ENCODE peak calls at places on chromosomes 11 and 22, in nine cellular contexts. One of them, this sample, is unnamed.
A peak's percentile ranks its signal among the peaks of the same experiment; 100 is the strongest.

GRCh38 chr22:38826386-38826785 is 17.4 kb downstream of the NPTXR start:
- DNase-seq in testis: no peak
- DNase-seq in GM10248: no peak
- DNase-seq in psoas muscle: no peak
- DNase-seq in astrocyte of the spinal cord: no peak
- DNase-seq in dorsolateral prefrontal cortex: no peak
- DNase-seq in CD4-positive, alpha-beta T cell: no peak
- DNase-seq in CD14-positive monocyte: no peak
- DNase-seq in HFFc6: no peak
- DNase-seq in this sample: no peak

GRCh38 chr22:50298937-50299656 is 8.3 kb downstream of the PLXNB2 start:
- DNase-seq in testis: no peak
- DNase-seq in astrocyte of the spinal cord: no peak
- DNase-seq in CD4-positive, alpha-beta T cell: no peak
- DNase-seq in dorsolateral prefrontal cortex: no peak
- DNase-seq in CD14-positive monocyte: no peak
- DNase-seq in GM10248: no peak
- DNase-seq in psoas muscle: no peak
- DNase-seq in HFFc6: no peak
- DNase-seq in this sample: no peak

GRCh38 chr11:28702450-28702790 is 594.2 kb downstream of the METTL15 start:
- DNase-seq in psoas muscle: no peak
- DNase-seq in testis: no peak
- DNase-seq in CD14-positive monocyte: no peak
- DNase-seq in GM10248: no peak
- DNase-seq in HFFc6: no peak
- DNase-seq in astrocyte of the spinal cord: no peak
- DNase-seq in dorsolateral prefrontal cortex: no peak
- DNase-seq in CD4-positive, alpha-beta T cell: no peak
- DNase-seq in this sample: no peak

GRCh38 chr11:128881221-128881620 is 9.9 kb upstream of the KCNJ5 start:
- DNase-seq in astrocyte of the spinal cord: no peak
- DNase-seq in testis: no peak
- DNase-seq in GM10248: no peak
- DNase-seq in CD14-positive monocyte: no peak
- DNase-seq in CD4-positive, alpha-beta T cell: no peak
- DNase-seq in psoas muscle: no peak
- DNase-seq in HFFc6: no peak
- DNase-seq in dorsolateral prefrontal cortex: no peak
- DNase-seq in this sample: no peak

GRCh38 chr11:110376711-110377324 is 52.9 kb upstream of the FDX1 start:
- DNase-seq in GM10248: peak; percentile 38
- DNase-seq in testis: peak; percentile 87
- DNase-seq in CD4-positive, alpha-beta T cell: no peak
- DNase-seq in astrocyte of the spinal cord: peak; percentile 90
- DNase-seq in HFFc6: peak; percentile 73
- DNase-seq in psoas muscle: peak; percentile 60
- DNase-seq in CD14-positive monocyte: peak; percentile 68
- DNase-seq in dorsolateral prefrontal cortex: peak; percentile 44
- DNase-seq in this sample: no peak

GRCh38 chr22:33565580-33565995 is 354.7 kb downstream of the LARGE1 start:
- DNase-seq in HFFc6: no peak
- DNase-seq in astrocyte of the spinal cord: no peak
- DNase-seq in GM10248: no peak
- DNase-seq in CD4-positive, alpha-beta T cell: no peak
- DNase-seq in CD14-positive monocyte: no peak
- DNase-seq in testis: no peak
- DNase-seq in dorsolateral prefrontal cortex: no peak
- DNase-seq in psoas muscle: no peak
- DNase-seq in this sample: no peak

GRCh38 chr11:8180469-8180868 is 11.6 kb upstream of the RIC3 start:
- DNase-seq in astrocyte of the spinal cord: no peak
- DNase-seq in dorsolateral prefrontal cortex: no peak
- DNase-seq in testis: no peak
- DNase-seq in GM10248: no peak
- DNase-seq in CD14-positive monocyte: no peak
- DNase-seq in CD4-positive, alpha-beta T cell: no peak
- DNase-seq in psoas muscle: no peak
- DNase-seq in HFFc6: no peak
- DNase-seq in this sample: no peak

GRCh38 chr11:115153135-115153534 is 351.1 kb downstream of the CADM1 start:
- DNase-seq in GM10248: no peak
- DNase-seq in CD14-positive monocyte: no peak
- DNase-seq in psoas muscle: no peak
- DNase-seq in CD4-positive, alpha-beta T cell: no peak
- DNase-seq in dorsolateral prefrontal cortex: no peak
- DNase-seq in testis: no peak
- DNase-seq in astrocyte of the spinal cord: peak; percentile 20
- DNase-seq in HFFc6: no peak
- DNase-seq in this sample: no peak

GRCh38 chr22:36522662-36523061 is 6.3 kb downstream of the EIF3D start:
- DNase-seq in CD4-positive, alpha-beta T cell: no peak
- DNase-seq in astrocyte of the spinal cord: no peak
- DNase-seq in psoas muscle: no peak
- DNase-seq in testis: no peak
- DNase-seq in CD14-positive monocyte: no peak
- DNase-seq in HFFc6: no peak
- DNase-seq in GM10248: no peak
- DNase-seq in dorsolateral prefrontal cortex: no peak
- DNase-seq in this sample: no peak

GRCh38 chr11:69295995-69296889 is 2.3 kb downstream of the MYEOV start:
- DNase-seq in CD14-positive monocyte: peak; percentile 89
- DNase-seq in dorsolateral prefrontal cortex: no peak
- DNase-seq in GM10248: no peak
- DNase-seq in HFFc6: peak; percentile 35
- DNase-seq in astrocyte of the spinal cord: peak; percentile 29
- DNase-seq in testis: no peak
- DNase-seq in psoas muscle: peak; percentile 75
- DNase-seq in CD4-positive, alpha-beta T cell: no peak
- DNase-seq in this sample: no peak

GRCh38 chr11:122089111-122089510 is 26.9 kb downstream of the BLID start:
- DNase-seq in CD4-positive, alpha-beta T cell: no peak
- DNase-seq in testis: no peak
- DNase-seq in astrocyte of the spinal cord: peak; percentile 34
- DNase-seq in HFFc6: no peak
- DNase-seq in CD14-positive monocyte: no peak
- DNase-seq in dorsolateral prefrontal cortex: no peak
- DNase-seq in psoas muscle: no peak
- DNase-seq in GM10248: no peak
- DNase-seq in this sample: no peak

GRCh38 chr22:36175892-36176291 is 15.3 kb upstream of the APOL3 start:
- DNase-seq in HFFc6: no peak
- DNase-seq in GM10248: no peak
- DNase-seq in CD14-positive monocyte: no peak
- DNase-seq in psoas muscle: no peak
- DNase-seq in astrocyte of the spinal cord: no peak
- DNase-seq in CD4-positive, alpha-beta T cell: no peak
- DNase-seq in dorsolateral prefrontal cortex: no peak
- DNase-seq in testis: no peak
- DNase-seq in this sample: no peak

GRCh38 chr22:37996515-37997246 is 12.3 kb upstream of the SOX10 start:
- DNase-seq in dorsolateral prefrontal cortex: no peak
- DNase-seq in psoas muscle: no peak
- DNase-seq in CD4-positive, alpha-beta T cell: no peak
- DNase-seq in testis: no peak
- DNase-seq in HFFc6: no peak
- DNase-seq in GM10248: no peak
- DNase-seq in CD14-positive monocyte: no peak
- DNase-seq in astrocyte of the spinal cord: no peak
- DNase-seq in this sample: no peak

GRCh38 chr22:40673017-40673416 is 6.3 kb upstream of the MCHR1 start:
- DNase-seq in GM10248: no peak
- DNase-seq in CD14-positive monocyte: no peak
- DNase-seq in astrocyte of the spinal cord: no peak
- DNase-seq in testis: no peak
- DNase-seq in HFFc6: no peak
- DNase-seq in psoas muscle: no peak
- DNase-seq in CD4-positive, alpha-beta T cell: no peak
- DNase-seq in dorsolateral prefrontal cortex: no peak
- DNase-seq in this sample: no peak

GRCh38 chr11:79413258-79413657 is 27.6 kb downstream of the TENM4 start:
- DNase-seq in testis: peak; percentile 92
- DNase-seq in HFFc6: peak; percentile 88
- DNase-seq in GM10248: no peak
- DNase-seq in CD4-positive, alpha-beta T cell: no peak
- DNase-seq in psoas muscle: peak; percentile 90
- DNase-seq in dorsolateral prefrontal cortex: peak; percentile 42
- DNase-seq in CD14-positive monocyte: no peak
- DNase-seq in astrocyte of the spinal cord: peak; percentile 92
- DNase-seq in this sample: peak; percentile 87

GRCh38 chr11:64616817-64617216 is 25.8 kb downstream of the SLC22A12 start:
- DNase-seq in CD14-positive monocyte: no peak
- DNase-seq in dorsolateral prefrontal cortex: no peak
- DNase-seq in psoas muscle: no peak
- DNase-seq in HFFc6: no peak
- DNase-seq in CD4-positive, alpha-beta T cell: no peak
- DNase-seq in astrocyte of the spinal cord: no peak
- DNase-seq in GM10248: no peak
- DNase-seq in testis: no peak
- DNase-seq in this sample: no peak

GRCh38 chr11:133898031-133898769 is 52.9 kb upstream of the SPATA19 start:
- DNase-seq in CD4-positive, alpha-beta T cell: no peak
- DNase-seq in testis: peak; percentile 12
- DNase-seq in HFFc6: no peak
- DNase-seq in GM10248: no peak
- DNase-seq in dorsolateral prefrontal cortex: no peak
- DNase-seq in astrocyte of the spinal cord: no peak
- DNase-seq in CD14-positive monocyte: no peak
- DNase-seq in psoas muscle: no peak
- DNase-seq in this sample: peak; percentile 72

GRCh38 chr11:46520971-46521745 is 72.7 kb downstream of the AMBRA1 start:
- DNase-seq in CD14-positive monocyte: no peak
- DNase-seq in testis: no peak
- DNase-seq in dorsolateral prefrontal cortex: no peak
- DNase-seq in psoas muscle: no peak
- DNase-seq in GM10248: no peak
- DNase-seq in CD4-positive, alpha-beta T cell: no peak
- DNase-seq in astrocyte of the spinal cord: peak; percentile 80
- DNase-seq in HFFc6: peak; percentile 78
- DNase-seq in this sample: no peak

GRCh38 chr22:37731804-37732471 is 35.1 kb downstream of the TRIOBP start:
- DNase-seq in HFFc6: no peak
- DNase-seq in dorsolateral prefrontal cortex: no peak
- DNase-seq in CD14-positive monocyte: no peak
- DNase-seq in CD4-positive, alpha-beta T cell: no peak
- DNase-seq in GM10248: peak; percentile 54
- DNase-seq in astrocyte of the spinal cord: no peak
- DNase-seq in psoas muscle: no peak
- DNase-seq in testis: no peak
- DNase-seq in this sample: no peak

GRCh38 chr11:106668147-106668546 is 350.1 kb downstream of the GUCY1A2 start:
- DNase-seq in CD4-positive, alpha-beta T cell: no peak
- DNase-seq in HFFc6: peak; percentile 28
- DNase-seq in psoas muscle: no peak
- DNase-seq in testis: no peak
- DNase-seq in CD14-positive monocyte: no peak
- DNase-seq in dorsolateral prefrontal cortex: no peak
- DNase-seq in GM10248: no peak
- DNase-seq in astrocyte of the spinal cord: peak; percentile 75
- DNase-seq in this sample: no peak

GRCh38 chr11:47494996-47495855 is 46.3 kb upstream of the RAPSN start:
- DNase-seq in GM10248: no peak
- DNase-seq in CD14-positive monocyte: no peak
- DNase-seq in HFFc6: no peak
- DNase-seq in astrocyte of the spinal cord: no peak
- DNase-seq in CD4-positive, alpha-beta T cell: no peak
- DNase-seq in psoas muscle: no peak
- DNase-seq in dorsolateral prefrontal cortex: no peak
- DNase-seq in testis: no peak
- DNase-seq in this sample: no peak

GRCh38 chr11:14971865-14972580 is at the start of gene CALCA:
- DNase-seq in CD14-positive monocyte: no peak
- DNase-seq in CD4-positive, alpha-beta T cell: no peak
- DNase-seq in psoas muscle: no peak
- DNase-seq in GM10248: no peak
- DNase-seq in dorsolateral prefrontal cortex: no peak
- DNase-seq in testis: no peak
- DNase-seq in HFFc6: no peak
- DNase-seq in astrocyte of the spinal cord: no peak
- DNase-seq in this sample: no peak

GRCh38 chr11:62732830-62733229 is 4.5 kb downstream of the TTC9C start:
- DNase-seq in CD4-positive, alpha-beta T cell: no peak
- DNase-seq in CD14-positive monocyte: no peak
- DNase-seq in testis: no peak
- DNase-seq in HFFc6: no peak
- DNase-seq in astrocyte of the spinal cord: peak; percentile 29
- DNase-seq in dorsolateral prefrontal cortex: no peak
- DNase-seq in psoas muscle: no peak
- DNase-seq in GM10248: no peak
- DNase-seq in this sample: no peak
- TF ChIP-seq CTCF in CD4-positive, alpha-beta T cell: peak; percentile 31
- TF ChIP-seq CTCF in CD14-positive monocyte: peak; percentile 14
- TF ChIP-seq CTCF in testis: no peak
- TF ChIP-seq CTCF in HFFc6: peak; percentile 60
- TF ChIP-seq CTCF in astrocyte of the spinal cord: no peak
- TF ChIP-seq CTCF in dorsolateral prefrontal cortex: peak; percentile 60
- TF ChIP-seq CTCF in psoas muscle: no peak
- TF ChIP-seq CTCF in GM10248: no peak
- TF ChIP-seq CTCF in this sample: peak; percentile 32

GRCh38 chr11:12185914-12186313 is 75.5 kb downstream of the MICAL2 start:
- DNase-seq in CD14-positive monocyte: no peak
- DNase-seq in CD4-positive, alpha-beta T cell: no peak
- DNase-seq in dorsolateral prefrontal cortex: no peak
- DNase-seq in testis: no peak
- DNase-seq in astrocyte of the spinal cord: peak; percentile 70
- DNase-seq in psoas muscle: no peak
- DNase-seq in HFFc6: no peak
- DNase-seq in GM10248: no peak
- DNase-seq in this sample: no peak
- TF ChIP-seq CTCF in CD14-positive monocyte: no peak
- TF ChIP-seq CTCF in CD4-positive, alpha-beta T cell: no peak
- TF ChIP-seq CTCF in dorsolateral prefrontal cortex: no peak
- TF ChIP-seq CTCF in testis: no peak
- TF ChIP-seq CTCF in astrocyte of the spinal cord: no peak
- TF ChIP-seq CTCF in psoas muscle: no peak
- TF ChIP-seq CTCF in HFFc6: no peak
- TF ChIP-seq CTCF in GM10248: no peak
- TF ChIP-seq CTCF in this sample: peak; percentile 44

DNA sequence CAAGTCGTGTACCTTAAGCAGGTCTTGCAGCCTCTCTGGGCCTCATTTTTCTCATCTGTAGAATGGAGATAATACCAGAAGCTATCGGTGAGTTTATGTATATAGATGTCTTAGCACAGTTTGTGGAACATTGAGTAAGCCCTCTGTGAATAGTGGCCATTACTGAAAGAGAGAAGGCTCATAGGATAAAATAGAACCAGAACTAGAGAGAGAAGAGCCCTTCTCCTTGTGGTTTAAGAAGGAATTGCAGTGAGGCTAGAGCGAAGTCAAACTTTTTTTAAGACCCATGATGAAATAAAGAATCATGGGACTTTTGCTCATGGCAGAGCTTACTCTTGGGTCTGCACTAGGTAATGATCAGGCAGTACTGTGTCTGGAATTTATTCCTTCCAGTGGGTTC is 137.1 kb downstream of the TRIM44 start:
- DNase-seq in dorsolateral prefrontal cortex: no peak
- DNase-seq in CD14-positive monocyte: no peak
- DNase-seq in psoas muscle: no peak
- DNase-seq in GM10248: no peak
- DNase-seq in astrocyte of the spinal cord: no peak
- DNase-seq in testis: no peak
- DNase-seq in HFFc6: no peak
- DNase-seq in CD4-positive, alpha-beta T cell: no peak
- DNase-seq in this sample: no peak
- TF ChIP-seq CTCF in dorsolateral prefrontal cortex: no peak
- TF ChIP-seq CTCF in CD14-positive monocyte: no peak
- TF ChIP-seq CTCF in psoas muscle: peak; percentile 4
- TF ChIP-seq CTCF in GM10248: no peak
- TF ChIP-seq CTCF in astrocyte of the spinal cord: no peak
- TF ChIP-seq CTCF in testis: no peak
- TF ChIP-seq CTCF in HFFc6: peak; percentile 62
- TF ChIP-seq CTCF in CD4-positive, alpha-beta T cell: no peak
- TF ChIP-seq CTCF in this sample: no peak

GRCh38 chr22:23899042-23899745 is 5.0 kb downstream of the MIF start:
- DNase-seq in dorsolateral prefrontal cortex: no peak
- DNase-seq in psoas muscle: no peak
- DNase-seq in CD4-positive, alpha-beta T cell: no peak
- DNase-seq in GM10248: no peak
- DNase-seq in HFFc6: no peak
- DNase-seq in testis: no peak
- DNase-seq in CD14-positive monocyte: no peak
- DNase-seq in astrocyte of the spinal cord: no peak
- DNase-seq in this sample: no peak
- TF ChIP-seq CTCF in dorsolateral prefrontal cortex: no peak
- TF ChIP-seq CTCF in psoas muscle: no peak
- TF ChIP-seq CTCF in CD4-positive, alpha-beta T cell: no peak
- TF ChIP-seq CTCF in GM10248: no peak
- TF ChIP-seq CTCF in HFFc6: no peak
- TF ChIP-seq CTCF in testis: no peak
- TF ChIP-seq CTCF in CD14-positive monocyte: no peak
- TF ChIP-seq CTCF in astrocyte of the spinal cord: no peak
- TF ChIP-seq CTCF in this sample: no peak

This sample was measured in osteocyte.